ENCODE peak calls at places on chromosome 2, in six cellular contexts. V is right lobe of liver, F is ovary, R is uterus, P is testis, X is Peyer's patch. Z is an unnamed sample.
A peak's percentile ranks its signal among the peaks of the same experiment; 100 is the strongest.

GRCh38 chr2:168727904-168728470 is 74.5 kb upstream of the NOSTRIN start:
- DNase-seq in V (no peak), F (no peak), R (no peak), P (no peak), X (no peak), Z (no peak)

GRCh38 chr2:172921538-172922236 is 154.0 kb upstream of the MAP3K20 start:
- DNase-seq in V (no peak), F (no peak), R (no peak), P (no peak), X (no peak), Z (no peak)

GRCh38 chr2:1136807-1137663 is 186.4 kb downstream of the SNTG2 start:
- DNase-seq in V (no peak), F (no peak), R (no peak), P (no peak), X (no peak), Z (no peak)

GRCh38 chr2:118051956-118052355 is 36.3 kb upstream of the INSIG2 start:
- DNase-seq in V (no peak), F (no peak), R (no peak), P (no peak), X (no peak), Z (no peak)

GRCh38 chr2:150080115-150080514 is 407.4 kb downstream of the RND3 start:
- DNase-seq in V (no peak), F (no peak), R (no peak), P (no peak), X (no peak), Z (no peak)

GRCh38 chr2:134183679-134184078 is 70.2 kb upstream of the MGAT5 start:
- DNase-seq in V (no peak), F (no peak), R (no peak), P (no peak), X (no peak), Z (no peak)

GRCh38 chr2:18430996-18431748 is 129.3 kb downstream of the RDH14 start:
- DNase-seq in V (no peak), F (no peak), R (no peak), P (no peak), X (no peak), Z (no peak)

GRCh38 chr2:96802281-96802595 is 13.8 kb upstream of the CNNM3 start:
- DNase-seq in V (no peak), F (no peak), R (no peak), P (no peak), X (peak; percentile 26), Z (no peak)

GRCh38 chr2:162821176-162821575 is 17.4 kb downstream of the KCNH7 start:
- DNase-seq in V (no peak), F (no peak), R (no peak), P (no peak), X (no peak), Z (no peak)

GRCh38 chr2:16881122-16881521 is 215.5 kb upstream of the CYRIA start:
- DNase-seq in V (no peak), F (no peak), R (no peak), P (no peak), X (no peak), Z (no peak)

GRCh38 chr2:158060862-158061435 is 40.7 kb upstream of the UPP2 start:
- DNase-seq in V (no peak), F (no peak), R (no peak), P (no peak), X (no peak), Z (no peak)

GRCh38 chr2:190340369-190340768 is 3.0 kb upstream of the INPP1 start:
- DNase-seq in V (no peak), F (no peak), R (no peak), P (no peak), X (no peak), Z (no peak)

GRCh38 chr2:27884546-27884945 is 5.6 kb downstream of the RBKS start:
- DNase-seq in V (no peak), F (no peak), R (no peak), P (no peak), X (no peak), Z (no peak)

GRCh38 chr2:102367331-102367971 is 11.9 kb downstream of the IL18R1 start:
- DNase-seq in V (no peak), F (no peak), R (no peak), P (no peak), X (no peak), Z (no peak)

GRCh38 chr2:10284108-10284870 is 18.4 kb upstream of the HPCAL1 start:
- DNase-seq in V (no peak), F (no peak), R (no peak), P (no peak), X (no peak), Z (no peak)

DNA sequence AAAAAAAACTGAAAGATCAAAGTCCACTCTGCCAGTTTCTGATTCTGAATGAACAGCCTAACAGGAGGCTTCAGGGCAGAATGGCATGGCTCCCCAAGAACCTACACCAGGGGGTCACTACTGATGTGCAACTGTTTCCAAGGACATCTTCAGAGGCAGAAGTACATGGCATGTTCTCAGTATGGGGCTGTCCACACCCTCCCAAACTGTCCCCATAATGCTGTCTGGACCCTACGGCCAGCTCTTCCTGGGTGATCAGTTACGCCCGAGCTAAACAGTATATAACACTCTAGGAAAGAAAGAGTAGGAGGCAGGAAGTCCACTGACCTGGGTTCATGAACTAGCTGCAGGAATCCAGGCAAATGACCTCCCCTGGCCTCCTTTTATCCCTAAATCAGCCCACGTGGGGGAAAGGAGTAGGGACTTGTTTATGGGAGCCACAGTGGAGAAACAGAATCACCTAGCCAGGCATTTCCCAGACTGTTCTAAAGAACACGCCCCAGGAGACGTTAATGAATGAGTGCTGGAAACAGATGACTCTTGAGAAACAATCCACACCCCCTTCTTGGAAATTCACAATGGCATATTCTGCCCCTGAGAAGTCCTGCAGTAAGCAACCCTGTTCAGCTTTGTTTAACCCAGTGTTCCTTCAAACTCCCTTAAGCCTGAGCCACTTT is 2.5 kb downstream of the TMBIM1 start:
- DNase-seq in V (no peak), F (no peak), R (no peak), P (peak; percentile 43), X (no peak), Z (no peak)
- H3K4me1 ChIP-seq in V (peaks cover 2% of the 10 kb centered on the region), F (peaks cover 23% of the 10 kb centered on the region), R (peaks cover 39% of the 10 kb centered on the region), P (peaks cover 58% of the 10 kb centered on the region), X (peaks cover 27% of the 10 kb centered on the region), Z (peaks cover 91% of the 10 kb centered on the region)

GRCh38 chr2:223944704-223945531 is at the start of gene WDFY1:
- DNase-seq in V (peak; percentile 94), F (peak; percentile 90), R (peak; percentile 91), P (peak; percentile 93), X (peak; percentile 90), Z (peak; percentile 88)
- TF ChIP-seq POLR2A in V (peak; percentile 86), F (peak; percentile 78), R (peak; percentile 45), P (no peak), X (peak; percentile 83), Z (no peak)

GRCh38 chr2:225464346-225465025 is 65.0 kb downstream of the NYAP2 start:
- DNase-seq in V (no peak), F (no peak), R (no peak), P (no peak), X (no peak), Z (no peak)
- H3K4me1 ChIP-seq in V (no peaks in the 10 kb centered on the region), F (no peaks in the 10 kb centered on the region), R (no peaks in the 10 kb centered on the region), P (no peaks in the 10 kb centered on the region), X (no peaks in the 10 kb centered on the region), Z (no peaks in the 10 kb centered on the region)

GRCh38 chr2:85539361-85540130 is 578 bp downstream of the MAT2A start:
- DNase-seq in V (peak; percentile 77), F (peak; percentile 84), R (peak; percentile 80), P (peak; percentile 80), X (peak; percentile 80), Z (peak; percentile 87)

GRCh38 chr2:85538507-85539360 is at the start of gene MAT2A:
- DNase-seq in V (peak; percentile 93), F (peak; percentile 97), R (peak; percentile 96), P (peak; percentile 94), X (peak; percentile 96), Z (peak; percentile 96)

GRCh38 chr2:85536479-85536878 is 2.5 kb upstream of the MAT2A start:
- DNase-seq in V (no peak), F (no peak), R (no peak), P (no peak), X (no peak), Z (no peak)

GRCh38 chr2:85540131-85540587 is 1.2 kb downstream of the MAT2A start:
- DNase-seq in V (no peak), F (no peak), R (no peak), P (no peak), X (no peak), Z (no peak)

DNA sequence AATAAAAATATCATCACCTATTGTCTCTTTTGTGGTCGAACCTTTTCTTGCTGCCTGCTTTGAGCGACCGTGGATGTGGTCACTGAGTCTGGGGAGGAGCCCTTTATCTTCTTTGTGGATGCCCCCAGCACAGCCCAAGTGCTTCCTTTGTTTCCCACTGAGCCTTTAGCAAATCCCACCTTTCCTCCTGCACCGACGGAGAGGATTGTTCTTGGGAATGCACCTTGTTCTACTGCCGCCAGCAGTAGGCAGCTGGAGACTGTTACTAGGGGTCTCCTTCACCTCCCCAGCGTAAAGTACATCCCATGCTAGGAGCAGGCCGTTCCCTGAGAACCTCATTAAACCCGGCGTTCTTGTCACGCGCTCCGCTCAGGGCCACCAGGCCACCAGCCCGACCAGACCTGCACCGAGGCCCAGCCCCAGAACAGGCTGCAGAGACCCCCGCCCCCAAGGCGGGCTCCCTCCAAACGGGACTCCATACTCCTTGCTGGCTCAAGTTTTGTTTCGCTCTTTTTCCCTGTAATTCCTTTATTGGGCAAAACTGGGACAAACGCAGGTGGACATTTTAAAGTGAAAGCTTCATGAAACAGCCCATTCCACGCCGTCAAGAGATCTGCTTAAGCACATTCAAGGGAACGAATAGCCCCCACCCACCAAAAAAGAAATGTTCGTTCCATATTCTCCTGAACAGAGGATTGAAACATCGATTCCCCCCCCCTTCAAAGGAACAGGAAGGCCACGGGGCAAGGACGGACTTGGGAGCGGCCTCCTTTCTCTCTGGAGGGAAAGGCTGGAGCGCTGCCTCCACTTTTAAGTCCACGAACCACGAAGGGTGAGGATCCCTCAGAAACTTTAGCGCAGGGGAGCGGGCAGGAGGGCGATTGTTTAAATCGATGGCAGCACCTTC is 1.1 kb upstream of the MAT2A start:
- DNase-seq in V (peak; percentile 76), F (peak; percentile 74), R (peak; percentile 60), P (peak; percentile 84), X (peak; percentile 80), Z (peak; percentile 82)
- TF ChIP-seq POLR2A in V (peak; percentile 8), F (peak; percentile 30), R (no peak), P (no peak), X (peak; percentile 35), Z (no peak)

Z was measured in suprapubic skin.